ENCODE peak calls at places on chromosomes 11 and 22, in nine cellular contexts. U, W, A, P, K, T, M, R and H are unnamed samples.

GRCh38 chr11:74322667-74323066 is 11.2 kb upstream of the P4HA3 start:
- DNase-seq in U (no peak), W (no peak), A (no peak), P (no peak), K (no peak), T (peak; percentile 66), M (no peak), R (no peak), H (no peak)

GRCh38 chr11:125215951-125216350 is 51.4 kb downstream of the PKNOX2 start:
- DNase-seq in U (no peak), W (no peak), A (no peak), P (no peak), K (no peak), T (no peak), M (no peak), R (no peak), H (no peak)

GRCh38 chr11:112127056-112127455 is 36.8 kb downstream of the IL18 start:
- DNase-seq in U (no peak), W (no peak), A (no peak), P (no peak), K (no peak), T (no peak), M (no peak), R (no peak), H (no peak)

GRCh38 chr11:504053-504993 is 2.7 kb downstream of the RNH1 start:
- DNase-seq in U (no peak), W (no peak), A (peak; percentile 30), P (no peak), K (no peak), T (peak; percentile 74), M (no peak), R (no peak), H (no peak)

GRCh38 chr22:17549655-17550054 is 13.6 kb upstream of the SLC25A18 start:
- DNase-seq in U (no peak), W (no peak), A (no peak), P (no peak), K (no peak), T (no peak), M (no peak), R (no peak), H (no peak)

GRCh38 chr11:3616721-3617460 is 24.9 kb downstream of the ART5 start:
- DNase-seq in U (no peak), W (no peak), A (no peak), P (no peak), K (no peak), T (no peak), M (no peak), R (peak; percentile 21), H (no peak)

GRCh38 chr22:37019309-37020191 is at the start of the genes MPST and TST:
- DNase-seq in U (peak; percentile 58), W (peak; percentile 93), A (no peak), P (peak; percentile 17), K (peak; percentile 86), T (peak; percentile 43), M (peak; percentile 18), R (peak; percentile 58), H (peak; percentile 79)

GRCh38 chr11:1177771-1178090 is 20.0 kb downstream of the MUC5AC start:
- DNase-seq in U (no peak), W (no peak), A (no peak), P (no peak), K (no peak), T (no peak), M (no peak), R (no peak), H (no peak)

GRCh38 chr22:40641269-40641668 is 4.8 kb upstream of the MRTFA start:
- DNase-seq in U (no peak), W (no peak), A (no peak), P (no peak), K (no peak), T (no peak), M (no peak), R (no peak), H (no peak)

GRCh38 chr22:32735516-32735915 is 66.0 kb upstream of the TIMP3 start:
- DNase-seq in U (no peak), W (no peak), A (no peak), P (no peak), K (no peak), T (no peak), M (no peak), R (no peak), H (no peak)

GRCh38 chr11:17609536-17610401 is 62.7 kb downstream of the OTOG start:
- DNase-seq in U (no peak), W (no peak), A (no peak), P (no peak), K (no peak), T (no peak), M (no peak), R (no peak), H (no peak)

GRCh38 chr11:66867425-66868040 is 10.7 kb downstream of the LRFN4 start:
- DNase-seq in U (no peak), W (no peak), A (no peak), P (no peak), K (no peak), T (no peak), M (no peak), R (no peak), H (no peak)

GRCh38 chr11:12276831-12277475 is 100.4 kb upstream of the PARVA start:
- DNase-seq in U (no peak), W (no peak), A (no peak), P (no peak), K (no peak), T (no peak), M (no peak), R (peak; percentile 15), H (no peak)

GRCh38 chr11:36449566-36450390 is 60.3 kb downstream of the TRAF6 start:
- DNase-seq in U (no peak), W (no peak), A (no peak), P (no peak), K (peak; percentile 20), T (no peak), M (no peak), R (no peak), H (no peak)

GRCh38 chr22:46823248-46823647 is 60.8 kb downstream of the TBC1D22A start:
- DNase-seq in U (no peak), W (no peak), A (no peak), P (no peak), K (no peak), T (no peak), M (no peak), R (no peak), H (no peak)

GRCh38 chr11:35158371-35159081 is 19.6 kb downstream of the CD44 start:
- DNase-seq in U (no peak), W (no peak), A (no peak), P (no peak), K (no peak), T (peak; percentile 76), M (no peak), R (no peak), H (no peak)

GRCh38 chr22:25896098-25896497 is 154.1 kb downstream of the MYO18B start:
- DNase-seq in U (no peak), W (peak; percentile 16), A (no peak), P (no peak), K (peak; percentile 10), T (no peak), M (no peak), R (no peak), H (no peak)